ENCODE peak calls at places on chromosomes 16 and 17, in five cellular contexts. V is NCI-H1436; B is activated CD4-positive, alpha-beta T cell treated with anti-CD3 and anti-CD28 coated beads for 24 hours; T is brain pericyte; E is B cell. D is an unnamed sample.
A peak's percentile ranks its signal among the peaks of the same experiment; 100 is the strongest.

GRCh38 chr16:12089492-12090161 is 113.1 kb downstream of the SNX29 start:
- DNase-seq in V (no peak), B (no peak), T (no peak), E (peak; percentile 68), D (no peak)

GRCh38 chr16:50628156-50628802 is 52.8 kb downstream of the SNX20 start:
- DNase-seq in V (no peak), B (no peak), T (no peak), E (no peak), D (no peak)

GRCh38 chr17:2388705-2389099 is 12.2 kb downstream of the MNT start:
- DNase-seq in V (no peak), B (no peak), T (no peak), E (no peak), D (no peak)

GRCh38 chr17:4327638-4328037 is 38.8 kb downstream of the UBE2G1 start:
- DNase-seq in V (no peak), B (no peak), T (no peak), E (no peak), D (no peak)

GRCh38 chr17:64295146-64295545 is 32.1 kb upstream of the TEX2 start:
- DNase-seq in V (no peak), B (no peak), T (no peak), E (no peak), D (no peak)

GRCh38 chr16:64841071-64841470 is 280.8 kb downstream of the CDH11 start:
- DNase-seq in V (no peak), B (no peak), T (no peak), E (no peak), D (no peak)

GRCh38 chr17:62700964-62701705 is 73.7 kb downstream of the MRC2 start:
- DNase-seq in V (no peak), B (no peak), T (no peak), E (no peak), D (no peak)

GRCh38 chr16:4913774-4914525 is 23.0 kb downstream of the PPL start:
- DNase-seq in V (no peak), B (no peak), T (no peak), E (no peak), D (no peak)

GRCh38 chr17:45873728-45874127 is 20.6 kb upstream of the MAPT start:
- DNase-seq in V (no peak), B (no peak), T (no peak), E (no peak), D (no peak)

GRCh38 chr16:49620158-49620867 is 235.6 kb downstream of the ZNF423 start:
- DNase-seq in V (no peak), B (no peak), T (peak; percentile 47), E (no peak), D (no peak)

GRCh38 chr16:57113042-57113453 is 20.7 kb downstream of the CPNE2 start:
- DNase-seq in V (no peak), B (no peak), T (no peak), E (no peak), D (no peak)

GRCh38 chr17:8408371-8408770 is 10.7 kb upstream of the RNF222 start:
- DNase-seq in V (no peak), B (no peak), T (no peak), E (no peak), D (no peak)

GRCh38 chr16:14669776-14670175 is 24.3 kb downstream of the PLA2G10 start:
- DNase-seq in V (no peak), B (no peak), T (no peak), E (no peak), D (no peak)

GRCh38 chr17:69059458-69060205 is 1.1 kb downstream of the ABCA9 start:
- DNase-seq in V (no peak), B (no peak), T (no peak), E (no peak), D (no peak)

GRCh38 chr17:40791808-40792436 is 7.8 kb downstream of the KRT28 start:
- DNase-seq in V (no peak), B (no peak), T (no peak), E (no peak), D (no peak)

GRCh38 chr17:51803161-51803560 is 355.4 kb downstream of the CA10 start:
- DNase-seq in V (no peak), B (no peak), T (no peak), E (no peak), D (no peak)

GRCh38 chr16:5214466-5214865 is 116.9 kb upstream of the EEF2KMT start:
- DNase-seq in V (no peak), B (no peak), T (no peak), E (no peak), D (no peak)

GRCh38 chr17:63838586-63839184 is 3.8 kb downstream of the SMARCD2 start:
- DNase-seq in V (peak; percentile 78), B (no peak), T (no peak), E (no peak), D (no peak)

GRCh38 chr16:84876873-84877606 is 57.3 kb downstream of the CRISPLD2 start:
- DNase-seq in V (no peak), B (no peak), T (no peak), E (no peak), D (no peak)

GRCh38 chr16:84062734-84063640 is 20.4 kb upstream of the SLC38A8 start:
- DNase-seq in V (peak; percentile 52), B (peak; percentile 46), T (peak; percentile 10), E (peak; percentile 68), D (no peak)

GRCh38 chr17:17900615-17901520 is 64.1 kb upstream of the SREBF1 start:
- DNase-seq in V (no peak), B (no peak), T (peak; percentile 82), E (no peak), D (no peak)

GRCh38 chr16:88688013-88688778 is 1.9 kb upstream of the SNAI3 start:
- DNase-seq in V (no peak), B (no peak), T (no peak), E (no peak), D (peak; percentile 86)

GRCh38 chr17:64447526-64447925 is 1.4 kb upstream of the MILR1 start:
- DNase-seq in V (no peak), B (no peak), T (no peak), E (no peak), D (no peak)

GRCh38 chr16:63720848-63721247 is 1401.0 kb downstream of the CDH11 start:
- DNase-seq in V (no peak), B (no peak), T (no peak), E (no peak), D (no peak)

GRCh38 chr16:81493755-81494433 is 49.3 kb downstream of the CMIP start:
- DNase-seq in V (no peak), B (peak; percentile 14), T (no peak), E (no peak), D (no peak)

GRCh38 chr16:2854700-2855309 is 3.2 kb downstream of the PRSS22 start:
- DNase-seq in V (no peak), B (no peak), T (no peak), E (peak; percentile 8), D (no peak)

GRCh38 chr17:74637265-74637664 is 13.7 kb upstream of the CD300E start:
- DNase-seq in V (no peak), B (no peak), T (no peak), E (no peak), D (no peak)

GRCh38 chr16:50248845-50249244 is 17.5 kb upstream of the ADCY7 start:
- DNase-seq in V (no peak), B (no peak), T (no peak), E (no peak), D (no peak)

GRCh38 chr17:17508641-17509591 is 12.7 kb upstream of the RASD1 start:
- DNase-seq in V (no peak), B (no peak), T (no peak), E (no peak), D (no peak)

GRCh38 chr16:3736116-3736515 is 18.8 kb upstream of the TRAP1 start:
- DNase-seq in V (no peak), B (no peak), T (no peak), E (no peak), D (no peak)

GRCh38 chr17:18920911-18921441 is 31.0 kb upstream of the SLC5A10 start:
- DNase-seq in V (no peak), B (no peak), T (no peak), E (no peak), D (no peak)

GRCh38 chr17:33854596-33854995 is 400.5 kb upstream of the CCL2 start:
- DNase-seq in V (no peak), B (no peak), T (no peak), E (no peak), D (no peak)

GRCh38 chr17:79249945-79250521 is 175.4 kb downstream of the ENGASE start:
- DNase-seq in V (no peak), B (no peak), T (no peak), E (no peak), D (no peak)

GRCh38 chr17:37261286-37261685 is 114.5 kb upstream of the C17orf78 start:
- DNase-seq in V (no peak), B (no peak), T (no peak), E (no peak), D (no peak)

GRCh38 chr17:73770115-73770848 is 126.0 kb upstream of the SDK2 start:
- DNase-seq in V (peak; percentile 85), B (no peak), T (no peak), E (no peak), D (no peak)

GRCh38 chr16:81723098-81723723 is 55.9 kb upstream of the PLCG2 start:
- DNase-seq in V (peak; percentile 82), B (peak; percentile 57), T (peak; percentile 41), E (no peak), D (no peak)